ENCODE peak calls at places on chromosomes 5 and 9, in five cellular contexts. Q is HCT116, R is HepG2, I is GM12878, K is H1. N is an unnamed sample.

GRCh38 chr5:159051431-159052281 is 48.1 kb downstream of the EBF1 start:
- DNase-seq in Q (no peak), R (no peak), I (no peak), K (no peak), N (no peak)

GRCh38 chr5:180159756-180160155 is 49.3 kb downstream of the RASGEF1C start:
- DNase-seq in Q (no peak), R (no peak), I (no peak), K (no peak), N (no peak)

GRCh38 chr5:79886940-79887339 is 104.1 kb downstream of the MTX3 start:
- DNase-seq in Q (no peak), R (no peak), I (peak), K (no peak), N (no peak)

GRCh38 chr5:170338933-170339779 is 41.6 kb upstream of the LCP2 start:
- DNase-seq in Q (peak), R (no peak), I (no peak), K (no peak), N (peak)

GRCh38 chr9:114263853-114264510 is 58.9 kb upstream of the ORM1 start:
- DNase-seq in Q (no peak), R (no peak), I (no peak), K (no peak), N (peak)

GRCh38 chr5:153513171-153513570 is 22.7 kb downstream of the GRIA1 start:
- DNase-seq in Q (no peak), R (no peak), I (no peak), K (no peak), N (no peak)

GRCh38 chr9:92654481-92655301 is 15.2 kb downstream of the IPPK start:
- DNase-seq in Q (no peak), R (no peak), I (no peak), K (no peak), N (no peak)

GRCh38 chr5:28542968-28543367 is 1504.6 kb upstream of the CDH9 start:
- DNase-seq in Q (no peak), R (no peak), I (no peak), K (no peak), N (no peak)

GRCh38 chr9:127520941-127521918 is 69.9 kb downstream of the LRSAM1 start:
- DNase-seq in Q (no peak), R (no peak), I (no peak), K (no peak), N (no peak)

GRCh38 chr9:94639045-94639995 is at the start of gene FBP1:
- DNase-seq in Q (no peak), R (no peak), I (no peak), K (no peak), N (peak)

GRCh38 chr9:83625120-83625710 is 2.3 kb downstream of the IDNK start:
- DNase-seq in Q (no peak), R (no peak), I (no peak), K (no peak), N (no peak)

GRCh38 chr9:83629433-83630104 is 6.6 kb downstream of the IDNK start:
- DNase-seq in Q (no peak), R (peak), I (no peak), K (no peak), N (no peak)

GRCh38 chr9:83630938-83631457 is 8.1 kb downstream of the IDNK start:
- DNase-seq in Q (no peak), R (no peak), I (no peak), K (no peak), N (no peak)

GRCh38 chr9:83633260-83633659 is 10.3 kb downstream of the IDNK start:
- DNase-seq in Q (no peak), R (no peak), I (no peak), K (no peak), N (no peak)

DNA sequence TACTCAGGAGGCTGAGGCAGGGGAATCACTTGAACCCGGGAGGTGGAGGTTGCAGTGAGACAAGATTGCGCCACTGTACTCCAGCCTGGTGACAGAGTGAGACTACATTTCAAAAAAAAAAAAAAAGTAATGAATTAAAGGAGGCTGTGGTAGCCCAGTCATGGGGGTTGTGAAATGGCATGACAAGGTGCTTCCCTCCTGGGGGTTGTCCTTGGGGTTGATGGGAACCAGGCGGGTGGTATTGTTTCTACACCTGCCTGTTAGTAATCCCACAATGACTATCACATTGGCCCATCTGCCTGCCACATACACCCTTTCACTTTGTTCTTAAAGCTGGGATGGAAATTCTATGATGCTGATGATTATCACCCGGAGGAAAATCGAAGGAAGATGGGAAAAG is 5.6 kb downstream of the IDNK start:
- DNase-seq in Q (no peak), R (no peak), I (no peak), K (no peak), N (no peak)
- TF ChIP-seq SRF in Q (no peak), R (no peak), I (no peak), K (no peak), N (no peak)

DNA sequence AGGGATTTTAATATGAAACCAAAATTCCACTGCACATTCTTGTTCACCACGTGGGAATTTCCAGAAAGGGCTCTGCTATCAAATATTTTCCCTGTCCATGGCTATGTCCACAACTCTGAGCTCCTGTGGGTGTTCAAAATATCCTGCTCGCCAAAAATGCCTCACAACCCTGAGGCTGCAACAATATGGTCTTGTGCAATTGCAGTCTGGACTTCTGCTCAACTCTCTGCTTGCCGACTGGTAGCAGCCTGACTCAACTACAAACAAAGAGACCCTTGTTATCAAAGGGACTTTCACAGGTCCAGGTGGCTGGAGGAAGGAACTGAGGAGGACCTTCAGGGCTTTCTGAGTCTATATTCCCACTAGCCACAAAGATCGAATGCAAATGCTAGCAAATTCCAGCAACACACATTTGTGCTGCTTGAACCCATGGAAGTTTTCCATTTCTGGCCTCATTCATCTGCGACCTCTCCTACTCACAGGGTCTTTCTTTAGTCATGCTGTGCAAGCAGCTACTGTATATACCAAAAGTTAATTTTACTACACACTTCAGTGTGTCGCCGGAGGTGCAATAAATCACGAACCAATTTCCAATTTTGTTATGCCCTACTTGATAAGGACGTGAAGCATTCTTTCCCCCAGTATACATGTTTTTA is 169.2 kb upstream of the SLC30A5 start:
- DNase-seq in Q (no peak), R (peak), I (no peak), K (no peak), N (no peak)
- TF ChIP-seq SRF in Q (no peak), R (no peak), I (no peak), K (no peak), N (no peak)

DNA sequence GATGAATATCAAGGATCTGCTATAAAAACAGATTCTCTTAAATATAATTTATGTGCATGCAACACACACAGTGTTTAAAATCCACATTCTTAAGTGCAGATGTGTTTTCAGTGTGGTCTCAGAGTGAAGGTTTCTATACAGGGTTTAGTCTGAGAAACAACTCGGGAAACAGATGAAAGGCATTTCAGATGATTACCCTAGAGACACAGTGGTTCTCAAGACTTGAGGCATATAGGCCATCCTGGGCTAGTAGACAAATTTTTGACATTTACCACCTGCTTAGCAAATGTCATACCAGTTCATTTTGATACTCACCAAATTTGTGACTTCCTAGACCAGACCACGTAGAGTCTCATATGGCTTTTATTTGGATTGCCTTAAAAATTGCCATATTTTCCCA is 216.5 kb downstream of the ARL15 start:
- DNase-seq in Q (no peak), R (no peak), I (peak), K (no peak), N (no peak)
- TF ChIP-seq SRF in Q (no peak), R (no peak), I (no peak), K (no peak), N (no peak)

GRCh38 chr5:168365581-168366081 is 74.2 kb downstream of the WWC1 start:
- DNase-seq in Q (peak), R (peak), I (no peak), K (no peak), N (no peak)
- TF ChIP-seq SRF in Q (no peak), R (no peak), I (no peak), K (no peak), N (no peak)

DNA sequence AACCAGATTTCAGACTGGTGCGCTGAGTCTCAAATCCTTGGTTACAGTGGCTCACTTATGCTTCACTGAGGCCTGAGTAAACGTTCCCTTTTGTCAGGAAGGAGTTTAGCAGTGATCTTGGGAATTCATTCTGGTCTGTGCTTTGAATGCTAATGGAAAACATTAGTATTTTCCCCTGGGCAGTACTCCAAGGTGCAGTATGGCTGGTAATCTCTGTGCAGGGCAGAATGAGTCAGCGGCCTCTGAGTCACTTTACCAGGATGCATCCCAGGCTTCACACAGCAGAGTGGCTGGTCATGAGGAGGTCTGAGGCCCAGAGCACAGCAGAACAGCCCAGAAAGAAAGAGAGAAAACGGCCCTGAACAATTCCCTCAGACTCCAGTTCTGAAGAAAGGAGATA is 54.0 kb downstream of the PCA3 start:
- DNase-seq in Q (peak), R (peak), I (no peak), K (peak), N (peak)
- TF ChIP-seq SRF in Q (peak), R (no peak), I (no peak), K (no peak), N (no peak)

N was measured in K562.